ENCODE peak calls at places on chromosomes 12 and 14, in four cellular contexts. One of them, this sample, is unnamed.

GRCh38 chr12:26128180-26128579 is 3.3 kb upstream of the BHLHE41 start:
- DNase-seq in AML-193: no peak
- DNase-seq in endothelial cell: no peak
- DNase-seq in pons: no peak
- DNase-seq in this sample: no peak

GRCh38 chr12:80321653-80322052 is 122.4 kb upstream of the PTPRQ start:
- DNase-seq in AML-193: no peak
- DNase-seq in endothelial cell: no peak
- DNase-seq in pons: no peak
- DNase-seq in this sample: no peak

GRCh38 chr14:100975668-100976067 is 72.1 kb upstream of the RTL1 start:
- DNase-seq in AML-193: no peak
- DNase-seq in endothelial cell: no peak
- DNase-seq in pons: no peak
- DNase-seq in this sample: no peak

GRCh38 chr14:53845813-53846693 is 110.6 kb downstream of the BMP4 start:
- DNase-seq in AML-193: no peak
- DNase-seq in endothelial cell: no peak
- DNase-seq in pons: no peak
- DNase-seq in this sample: no peak

GRCh38 chr14:75662966-75663365 is 1.9 kb downstream of the TTLL5 start:
- DNase-seq in AML-193: no peak
- DNase-seq in endothelial cell: no peak
- DNase-seq in pons: no peak
- DNase-seq in this sample: no peak

GRCh38 chr12:131105736-131106356 is 152.1 kb downstream of the ADGRD1 start:
- DNase-seq in AML-193: no peak
- DNase-seq in endothelial cell: no peak
- DNase-seq in pons: no peak
- DNase-seq in this sample: no peak

GRCh38 chr12:25020621-25021243 is 71.8 kb upstream of the BCAT1 start:
- DNase-seq in AML-193: no peak
- DNase-seq in endothelial cell: no peak
- DNase-seq in pons: peak; percentile 22
- DNase-seq in this sample: peak; percentile 50

GRCh38 chr12:75550401-75550851 is 39.0 kb upstream of the KRR1 start:
- DNase-seq in AML-193: no peak
- DNase-seq in endothelial cell: no peak
- DNase-seq in pons: no peak
- DNase-seq in this sample: no peak

GRCh38 chr12:3747976-3748619 is 4.8 kb downstream of the CRACR2A start:
- DNase-seq in AML-193: no peak
- DNase-seq in endothelial cell: no peak
- DNase-seq in pons: no peak
- DNase-seq in this sample: no peak

GRCh38 chr12:102063066-102063465 is 1.3 kb upstream of the WASHC3 start:
- DNase-seq in AML-193: no peak
- DNase-seq in endothelial cell: no peak
- DNase-seq in pons: peak; percentile 18
- DNase-seq in this sample: no peak

GRCh38 chr12:232731-233614 is 19.0 kb upstream of the SLC6A12 start:
- DNase-seq in AML-193: no peak
- DNase-seq in endothelial cell: no peak
- DNase-seq in pons: no peak
- DNase-seq in this sample: no peak

GRCh38 chr14:89563503-89563902 is 146.5 kb upstream of the FOXN3 start:
- DNase-seq in AML-193: no peak
- DNase-seq in endothelial cell: no peak
- DNase-seq in pons: no peak
- DNase-seq in this sample: no peak

GRCh38 chr14:79516009-79516408 is 695.3 kb downstream of the DIO2 start:
- DNase-seq in AML-193: no peak
- DNase-seq in endothelial cell: no peak
- DNase-seq in pons: no peak
- DNase-seq in this sample: no peak

GRCh38 chr14:35319509-35319908 is 27.3 kb downstream of the PSMA6 start:
- DNase-seq in AML-193: no peak
- DNase-seq in endothelial cell: no peak
- DNase-seq in pons: no peak
- DNase-seq in this sample: no peak

GRCh38 chr12:117100851-117101673 is 1.8 kb upstream of the TESC start:
- DNase-seq in AML-193: no peak
- DNase-seq in endothelial cell: no peak
- DNase-seq in pons: no peak
- DNase-seq in this sample: peak; percentile 21

GRCh38 chr12:2008677-2009076 is 4.4 kb upstream of the DCP1B start:
- DNase-seq in AML-193: no peak
- DNase-seq in endothelial cell: no peak
- DNase-seq in pons: no peak
- DNase-seq in this sample: no peak

GRCh38 chr12:105100207-105100985 is 7.1 kb upstream of the WASHC4 start:
- DNase-seq in AML-193: no peak
- DNase-seq in endothelial cell: no peak
- DNase-seq in pons: no peak
- DNase-seq in this sample: no peak

GRCh38 chr12:67647547-67648305 is 819 bp upstream of the DYRK2 start:
- DNase-seq in AML-193: peak; percentile 79
- DNase-seq in endothelial cell: peak; percentile 66
- DNase-seq in pons: peak; percentile 73
- DNase-seq in this sample: no peak

GRCh38 chr14:24273422-24273998 is 2.1 kb upstream of the RABGGTA start:
- DNase-seq in AML-193: peak; percentile 54
- DNase-seq in endothelial cell: no peak
- DNase-seq in pons: peak; percentile 9
- DNase-seq in this sample: no peak

GRCh38 chr12:51702582-51702981 is 111.5 kb downstream of the SCN8A start:
- DNase-seq in AML-193: peak; percentile 35
- DNase-seq in endothelial cell: no peak
- DNase-seq in pons: no peak
- DNase-seq in this sample: no peak

GRCh38 chr14:104284107-104284592 is 145.8 kb downstream of the KIF26A start:
- DNase-seq in AML-193: no peak
- DNase-seq in endothelial cell: no peak
- DNase-seq in pons: no peak
- DNase-seq in this sample: no peak

GRCh38 chr12:119024226-119024810 is 43.0 kb downstream of the SRRM4 start:
- DNase-seq in AML-193: no peak
- DNase-seq in endothelial cell: no peak
- DNase-seq in pons: no peak
- DNase-seq in this sample: no peak

GRCh38 chr14:65012353-65012752 is 25.7 kb downstream of the FNTB start:
- DNase-seq in AML-193: no peak
- DNase-seq in endothelial cell: no peak
- DNase-seq in pons: peak; percentile 57
- DNase-seq in this sample: no peak

GRCh38 chr12:47082963-47083621 is 3.3 kb upstream of the AMIGO2 start:
- DNase-seq in AML-193: peak; percentile 63
- DNase-seq in endothelial cell: no peak
- DNase-seq in pons: no peak
- DNase-seq in this sample: no peak

GRCh38 chr14:65958664-65959562 is 527.3 kb upstream of the CCDC196 start:
- DNase-seq in AML-193: peak; percentile 0
- DNase-seq in endothelial cell: no peak
- DNase-seq in pons: peak; percentile 71
- DNase-seq in this sample: no peak

GRCh38 chr14:88919502-88919901 is 95.1 kb downstream of the TTC8 start:
- DNase-seq in AML-193: no peak
- DNase-seq in endothelial cell: no peak
- DNase-seq in pons: no peak
- DNase-seq in this sample: no peak

GRCh38 chr12:130936566-130936965 is 17.1 kb upstream of the ADGRD1 start:
- DNase-seq in AML-193: no peak
- DNase-seq in endothelial cell: no peak
- DNase-seq in pons: no peak
- DNase-seq in this sample: no peak

GRCh38 chr12:66235626-66236281 is 46.7 kb downstream of the IRAK3 start:
- DNase-seq in AML-193: no peak
- DNase-seq in endothelial cell: no peak
- DNase-seq in pons: no peak
- DNase-seq in this sample: no peak

GRCh38 chr14:101119830-101120571 is 216.5 kb upstream of the RTL1 start:
- DNase-seq in AML-193: no peak
- DNase-seq in endothelial cell: no peak
- DNase-seq in pons: no peak
- DNase-seq in this sample: no peak

GRCh38 chr14:100532154-100532915 is 54.9 kb downstream of the BEGAIN start:
- DNase-seq in AML-193: no peak
- DNase-seq in endothelial cell: no peak
- DNase-seq in pons: no peak
- DNase-seq in this sample: no peak

GRCh38 chr12:69719336-69720316 is 19.0 kb upstream of the RAB3IP start:
- DNase-seq in AML-193: peak; percentile 10
- DNase-seq in endothelial cell: no peak
- DNase-seq in pons: no peak
- DNase-seq in this sample: no peak

GRCh38 chr14:90517431-90517841 is 120.6 kb downstream of the CALM1 start:
- DNase-seq in AML-193: no peak
- DNase-seq in endothelial cell: no peak
- DNase-seq in pons: no peak
- DNase-seq in this sample: no peak

GRCh38 chr14:95257521-95257920 is 62.2 kb downstream of the CLMN start:
- DNase-seq in AML-193: no peak
- DNase-seq in endothelial cell: no peak
- DNase-seq in pons: no peak
- DNase-seq in this sample: no peak

GRCh38 chr12:101877816-101878811 is 734 bp downstream of the DRAM1 start:
- DNase-seq in AML-193: no peak
- DNase-seq in endothelial cell: no peak
- DNase-seq in pons: no peak
- DNase-seq in this sample: no peak